ENCODE peak calls at places on chromosomes 13 and 19, in ten cellular contexts. M is GM03348; H is GOT3; Z is HS-27A; N is activated CD4-positive, CD25-positive, alpha-beta regulatory T cell treated with anti-CD3 and anti-CD28 coated beads, Interleukin-2, amount 50 U/mL, for 72 hours; E is SK-N-DZ; V is activated naive CD8-positive, alpha-beta T cell treated with anti-CD3 and anti-CD28 coated beads, Interleukin-2, amount 10 ng/mL, durations not matched to agents 7 days and 5 days; I is fibroblast of mammary gland; D is amniotic stem cell; U is activated CD4-positive, alpha-beta T cell treated with anti-CD3 and anti-CD28 coated beads for 48 hours. Q is an unnamed sample.

GRCh38 chr13:63586467-63586866 is 2170.8 kb upstream of the PCDH20 start:
- DNase-seq in I (no peak), V (no peak), E (no peak), Z (no peak), H (no peak), M (no peak), U (no peak), D (no peak), N (no peak), Q (no peak)

GRCh38 chr13:111256946-111257345 is 63.5 kb upstream of the TEX29 start:
- DNase-seq in Z (no peak), I (no peak), N (no peak), D (no peak), M (no peak), H (no peak), U (no peak), V (no peak), E (no peak), Q (no peak)

GRCh38 chr13:73914119-73914518 is 220.1 kb downstream of the KLF12 start:
- DNase-seq in I (peak; percentile 75), U (no peak), E (peak; percentile 8), Z (no peak), H (no peak), M (peak; percentile 23), D (no peak), V (no peak), N (no peak), Q (no peak)

GRCh38 chr13:105312906-105313305 is 1222.6 kb downstream of the EFNB2 start:
- DNase-seq in V (no peak), H (no peak), E (no peak), I (no peak), U (no peak), D (no peak), N (no peak), Z (no peak), M (no peak), Q (no peak)

GRCh38 chr13:26961890-26962615 is 201.5 kb upstream of the GPR12 start:
- DNase-seq in N (no peak), M (no peak), H (no peak), I (no peak), Z (no peak), V (no peak), U (no peak), D (no peak), E (no peak), Q (no peak)

GRCh38 chr19:30064776-30065494 is 122.9 kb downstream of the URI1 start:
- DNase-seq in E (no peak), Z (no peak), N (no peak), D (no peak), I (no peak), U (no peak), M (no peak), V (no peak), H (no peak), Q (peak; percentile 50)

GRCh38 chr13:36520111-36520510 is 87.8 kb downstream of the CCNA1 start:
- DNase-seq in D (no peak), H (no peak), I (no peak), M (no peak), E (no peak), N (no peak), Z (no peak), U (no peak), V (no peak), Q (no peak)

GRCh38 chr13:91058066-91058465 is 289.4 kb upstream of the MIR17HG start:
- DNase-seq in N (no peak), M (no peak), I (no peak), E (no peak), Z (no peak), V (no peak), H (no peak), D (no peak), U (no peak), Q (no peak)

GRCh38 chr13:92640936-92641335 is 585.7 kb upstream of the GPC6 start:
- DNase-seq in H (no peak), I (no peak), U (no peak), Z (no peak), V (no peak), M (no peak), D (no peak), N (no peak), E (no peak), Q (no peak)

GRCh38 chr13:98309569-98310335 is 132.7 kb upstream of the RNF113B start:
- DNase-seq in Z (no peak), D (no peak), M (no peak), N (no peak), E (no peak), V (no peak), I (no peak), H (no peak), U (no peak), Q (no peak)

GRCh38 chr13:72726721-72727416 is 560 bp downstream of the MZT1 start:
- DNase-seq in E (no peak), Z (no peak), M (peak; percentile 66), I (peak; percentile 17), N (no peak), V (peak; percentile 71), D (no peak), H (peak; percentile 2), U (peak; percentile 66), Q (peak; percentile 77)

GRCh38 chr13:51044023-51044665 is 66.9 kb downstream of the C13orf42 start:
- DNase-seq in N (no peak), I (no peak), E (no peak), D (no peak), V (no peak), U (no peak), M (no peak), H (no peak), Z (no peak), Q (no peak)

GRCh38 chr13:76637651-76638111 is 248.5 kb downstream of the KCTD12 start:
- DNase-seq in V (no peak), H (no peak), N (no peak), Z (no peak), U (no peak), D (no peak), E (no peak), M (peak; percentile 20), I (peak; percentile 69), Q (no peak)

GRCh38 chr13:113837554-113838355 is 26.1 kb downstream of the GAS6 start:
- DNase-seq in H (peak; percentile 82), I (peak; percentile 99), E (peak; percentile 30), U (no peak), M (peak; percentile 98), N (no peak), D (peak; percentile 93), V (no peak), Z (peak; percentile 80), Q (peak; percentile 95)

GRCh38 chr19:33473644-33474305 is 47.8 kb downstream of the PEPD start:
- DNase-seq in D (no peak), U (no peak), E (no peak), V (no peak), I (peak; percentile 59), N (no peak), H (no peak), Z (no peak), M (peak; percentile 41), Q (no peak)

GRCh38 chr13:39374741-39375189 is 228.2 kb downstream of the LHFPL6 start:
- DNase-seq in U (no peak), D (no peak), E (no peak), N (no peak), H (no peak), I (no peak), V (no peak), Z (no peak), M (no peak), Q (no peak)

GRCh38 chr19:32896516-32897214 is 27.1 kb upstream of the SLC7A9 start:
- DNase-seq in I (peak; percentile 17), Z (no peak), D (no peak), U (no peak), V (no peak), M (no peak), E (no peak), N (no peak), H (no peak), Q (no peak)

GRCh38 chr19:48751835-48752510 is 468 bp downstream of the FUT1 start:
- DNase-seq in I (no peak), M (no peak), N (no peak), U (no peak), D (no peak), H (no peak), E (no peak), Z (no peak), V (no peak), Q (no peak)

GRCh38 chr13:76939215-76939614 is 9.1 kb upstream of the ACOD1 start:
- DNase-seq in U (no peak), M (peak; percentile 56), E (no peak), I (peak; percentile 57), Z (no peak), D (no peak), N (no peak), V (no peak), H (no peak), Q (no peak)

GRCh38 chr13:98066636-98067035 is 76.3 kb upstream of the FARP1 start:
- DNase-seq in M (no peak), V (no peak), D (no peak), N (no peak), Z (no peak), I (no peak), E (no peak), H (no peak), U (no peak), Q (no peak)

GRCh38 chr13:100297413-100297812 is 208.5 kb downstream of the PCCA start:
- DNase-seq in E (no peak), I (no peak), H (no peak), V (no peak), U (no peak), M (no peak), D (no peak), Z (no peak), N (no peak), Q (no peak)

GRCh38 chr13:80654638-80655249 is 313.8 kb upstream of the SPRY2 start:
- DNase-seq in M (no peak), E (peak; percentile 51), U (no peak), V (no peak), H (no peak), D (no peak), I (no peak), N (no peak), Z (no peak), Q (no peak)

GRCh38 chr19:18541258-18541991 is 1.9 kb downstream of the FKBP8 start:
- DNase-seq in E (no peak), D (no peak), N (no peak), H (no peak), I (peak; percentile 85), U (peak; percentile 54), V (no peak), Z (no peak), M (peak; percentile 35), Q (no peak)

GRCh38 chr19:8085606-8086464 is 33.3 kb downstream of the CCL25 start:
- DNase-seq in N (no peak), Z (no peak), U (peak; percentile 19), H (no peak), M (no peak), V (no peak), D (no peak), E (peak; percentile 9), I (no peak), Q (no peak)

GRCh38 chr13:51797664-51798488 is 6.1 kb downstream of the DHRS12 start:
- DNase-seq in E (peak; percentile 78), V (no peak), H (no peak), U (peak; percentile 72), I (peak; percentile 65), M (peak; percentile 13), D (peak; percentile 46), Z (no peak), N (no peak), Q (peak; percentile 62)

GRCh38 chr19:47381653-47382279 is 32.7 kb downstream of the DHX34 start:
- DNase-seq in Z (no peak), V (peak; percentile 57), H (no peak), E (no peak), I (no peak), D (no peak), N (no peak), M (no peak), U (no peak), Q (no peak)

GRCh38 chr19:18608805-18609716 is 2.5 kb upstream of the CRLF1 start:
- DNase-seq in Z (no peak), V (no peak), N (no peak), H (no peak), I (no peak), U (no peak), M (no peak), D (no peak), E (no peak), Q (no peak)

GRCh38 chr13:73803997-73804396 is 330.2 kb downstream of the KLF12 start:
- DNase-seq in M (peak; percentile 7), H (no peak), N (no peak), U (no peak), D (no peak), Z (no peak), V (no peak), E (no peak), I (peak; percentile 70), Q (no peak)

Q was measured in suprapubic skin.